ENCODE peak calls at places on chromosomes 7 and 10, in six cellular contexts. B is naive thymus-derived CD4-positive, alpha-beta T cell; G is neuronal stem cell; U is heart left ventricle; N is GM12878; T is mesenchymal stem cell. H is an unnamed sample.

GRCh38 chr7:31251441-31251840 is 89.1 kb downstream of the NEUROD6 start:
- DNase-seq in N (no peak), U (no peak), G (no peak), T (no peak), B (no peak), H (no peak)

GRCh38 chr7:22296916-22297315 is 60.0 kb downstream of the RAPGEF5 start:
- DNase-seq in G (no peak), B (no peak), T (no peak), U (no peak), N (no peak), H (peak; percentile 7)

GRCh38 chr7:25861704-25862253 is 290.2 kb upstream of the NFE2L3 start:
- DNase-seq in B (no peak), G (no peak), N (no peak), U (no peak), T (peak; percentile 29), H (peak; percentile 16)

GRCh38 chr10:52115823-52116222 is 198.3 kb upstream of the DKK1 start:
- DNase-seq in U (no peak), G (no peak), T (no peak), N (no peak), B (no peak), H (no peak)

GRCh38 chr7:66187894-66188293 is 17.2 kb upstream of the TPST1 start:
- DNase-seq in U (no peak), T (peak; percentile 80), N (no peak), B (no peak), G (no peak), H (peak; percentile 91)

GRCh38 chr7:139896831-139897230 is 67.8 kb downstream of the TBXAS1 start:
- DNase-seq in G (no peak), N (no peak), B (no peak), U (no peak), T (no peak), H (no peak)

GRCh38 chr7:136308230-136308629 is 331.1 kb upstream of the MTPN start:
- DNase-seq in T (no peak), G (no peak), U (no peak), B (no peak), N (no peak), H (no peak)

GRCh38 chr7:46450871-46451270 is 529.8 kb upstream of the IGFBP3 start:
- DNase-seq in U (no peak), B (no peak), T (no peak), N (no peak), G (no peak), H (no peak)

GRCh38 chr10:30583778-30584415 is 45.7 kb downstream of the LYZL2 start:
- DNase-seq in N (peak; percentile 61), U (no peak), T (peak; percentile 64), G (no peak), B (no peak), H (peak; percentile 85)

GRCh38 chr10:124648738-124649137 is 95.4 kb downstream of the FAM53B start:
- DNase-seq in U (peak; percentile 90), G (no peak), T (peak; percentile 94), N (peak; percentile 33), B (peak; percentile 49), H (peak; percentile 64)

GRCh38 chr7:112400141-112400540 is 50.1 kb upstream of the IFRD1 start:
- DNase-seq in T (peak; percentile 61), B (no peak), U (no peak), G (no peak), N (no peak), H (no peak)

GRCh38 chr7:131424219-131424822 is 96.6 kb downstream of the MKLN1 start:
- DNase-seq in N (peak; percentile 4), T (peak; percentile 59), B (no peak), G (no peak), U (no peak), H (peak; percentile 80)

GRCh38 chr7:107614425-107614824 is 34.4 kb downstream of the BCAP29 start:
- DNase-seq in B (no peak), N (no peak), U (no peak), T (peak; percentile 20), G (no peak), H (peak; percentile 73)

GRCh38 chr10:32958085-32958991 is at the start of gene ITGB1:
- DNase-seq in B (peak; percentile 91), U (peak; percentile 99), G (peak; percentile 95), T (peak; percentile 97), N (no peak), H (peak; percentile 99)

GRCh38 chr7:6419310-6419773 is 28.4 kb downstream of the DAGLB start:
- DNase-seq in U (no peak), G (no peak), T (no peak), N (no peak), B (no peak), H (no peak)

GRCh38 chr10:69820817-69821216 is 19.1 kb downstream of the COL13A1 start:
- DNase-seq in T (no peak), U (no peak), N (no peak), B (no peak), G (no peak), H (no peak)

GRCh38 chr7:1393421-1393820 is 65.8 kb downstream of the MICALL2 start:
- DNase-seq in B (no peak), N (no peak), U (no peak), T (no peak), G (no peak), H (no peak)

GRCh38 chr10:123995461-123996131 is 97.8 kb downstream of the CHST15 start:
- DNase-seq in G (peak; percentile 35), T (peak; percentile 90), N (no peak), U (peak; percentile 76), B (peak; percentile 23), H (peak; percentile 90)

GRCh38 chr10:132301371-132302330 is 6.1 kb downstream of the STK32C start:
- DNase-seq in U (no peak), T (no peak), B (no peak), N (no peak), G (no peak), H (no peak)

GRCh38 chr10:52400564-52400963 is 86.5 kb downstream of the DKK1 start:
- DNase-seq in U (no peak), G (no peak), T (peak; percentile 9), N (no peak), B (no peak), H (peak; percentile 39)

GRCh38 chr7:95545007-95545615 is 51.2 kb downstream of the PDK4 start:
- DNase-seq in U (no peak), B (no peak), N (no peak), T (peak; percentile 77), G (no peak), H (peak; percentile 85)

GRCh38 chr7:53609185-53609584 is 573.8 kb downstream of the POM121L12 start:
- DNase-seq in G (peak; percentile 14), B (no peak), N (no peak), T (no peak), U (no peak), H (no peak)

GRCh38 chr10:120732067-120732466 is 119.1 kb upstream of the WDR11 start:
- DNase-seq in U (no peak), T (no peak), B (no peak), G (no peak), N (no peak), H (no peak)

GRCh38 chr7:133275441-133276105 is 22.7 kb downstream of the EXOC4 start:
- DNase-seq in N (no peak), U (no peak), B (no peak), G (no peak), T (no peak), H (no peak)

DNA sequence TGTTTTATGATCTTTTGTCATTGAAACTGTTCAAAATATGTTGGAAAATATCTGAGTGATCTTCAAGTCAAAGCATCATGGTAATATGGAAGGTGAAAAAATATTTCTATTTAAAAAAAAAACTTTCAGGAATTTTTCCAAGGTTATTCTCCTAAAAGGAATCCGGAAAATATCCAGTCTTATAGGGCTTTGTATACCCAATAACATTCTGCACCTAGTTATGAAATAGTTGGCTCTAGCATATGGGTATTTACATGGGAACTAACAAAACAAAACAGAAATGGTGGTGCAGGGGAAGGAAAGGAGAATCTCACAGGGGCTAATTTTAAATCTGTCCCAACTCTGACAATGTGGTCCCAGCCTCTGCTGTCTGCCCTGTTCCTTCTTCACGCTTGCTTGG is 167.1 kb upstream of the RHEB start:
- DNase-seq in N (no peak), G (no peak), T (no peak), U (no peak), B (no peak), H (peak; percentile 25)
- H3K4me1 ChIP-seq in N (no peaks in the 10 kb centered on the region), G (peaks cover 14% of the 10 kb centered on the region), T (peaks cover 37% of the 10 kb centered on the region), U (peaks cover 55% of the 10 kb centered on the region), B (no peaks in the 10 kb centered on the region), H (peaks cover 48% of the 10 kb centered on the region)

GRCh38 chr7:138383166-138383565 is 76.9 kb upstream of the TRIM24 start:
- DNase-seq in T (no peak), U (no peak), G (no peak), B (no peak), N (no peak), H (no peak)

GRCh38 chr7:138388673-138389491 is 71.2 kb upstream of the TRIM24 start:
- DNase-seq in N (no peak), G (no peak), U (no peak), B (no peak), T (no peak), H (no peak)

GRCh38 chr7:138386821-138387220 is 73.2 kb upstream of the TRIM24 start:
- DNase-seq in U (no peak), G (no peak), T (no peak), N (no peak), B (no peak), H (no peak)

GRCh38 chr7:138387755-138388475 is 72.1 kb upstream of the TRIM24 start:
- DNase-seq in B (no peak), G (no peak), U (no peak), T (no peak), N (no peak), H (no peak)
- H3K4me1 ChIP-seq in B (no peaks in the 10 kb centered on the region), G (no peaks in the 10 kb centered on the region), U (no peaks in the 10 kb centered on the region), T (no peaks in the 10 kb centered on the region), N (no peaks in the 10 kb centered on the region), H (no peaks in the 10 kb centered on the region)

DNA sequence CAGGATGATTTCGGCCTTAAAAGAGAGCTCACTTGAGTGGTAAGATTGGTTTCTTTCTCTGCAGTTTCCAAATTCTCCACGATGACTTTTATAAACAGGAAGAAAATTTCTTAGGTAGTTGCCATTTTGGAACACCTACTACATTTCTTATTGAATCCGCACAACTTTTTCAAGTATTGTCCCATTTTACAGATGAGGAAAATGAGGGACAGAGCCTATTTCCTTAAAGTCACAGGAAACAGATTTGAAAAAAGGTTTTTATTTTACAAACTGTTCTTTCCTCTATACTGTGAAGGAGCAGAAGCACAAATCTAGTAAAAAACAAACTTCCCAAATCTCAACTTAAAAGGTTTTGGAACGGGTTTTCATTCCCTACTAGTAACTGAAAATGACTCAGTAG is 2.7 kb downstream of the YWHAG start:
- DNase-seq in B (no peak), T (no peak), G (no peak), U (no peak), N (no peak), H (no peak)
- H3K4me1 ChIP-seq in B (peaks cover 4% of the 10 kb centered on the region), T (peaks cover 13% of the 10 kb centered on the region), G (peaks cover 6% of the 10 kb centered on the region), U (peaks cover 69% of the 10 kb centered on the region), N (peaks cover 9% of the 10 kb centered on the region), H (peaks cover 52% of the 10 kb centered on the region)

DNA sequence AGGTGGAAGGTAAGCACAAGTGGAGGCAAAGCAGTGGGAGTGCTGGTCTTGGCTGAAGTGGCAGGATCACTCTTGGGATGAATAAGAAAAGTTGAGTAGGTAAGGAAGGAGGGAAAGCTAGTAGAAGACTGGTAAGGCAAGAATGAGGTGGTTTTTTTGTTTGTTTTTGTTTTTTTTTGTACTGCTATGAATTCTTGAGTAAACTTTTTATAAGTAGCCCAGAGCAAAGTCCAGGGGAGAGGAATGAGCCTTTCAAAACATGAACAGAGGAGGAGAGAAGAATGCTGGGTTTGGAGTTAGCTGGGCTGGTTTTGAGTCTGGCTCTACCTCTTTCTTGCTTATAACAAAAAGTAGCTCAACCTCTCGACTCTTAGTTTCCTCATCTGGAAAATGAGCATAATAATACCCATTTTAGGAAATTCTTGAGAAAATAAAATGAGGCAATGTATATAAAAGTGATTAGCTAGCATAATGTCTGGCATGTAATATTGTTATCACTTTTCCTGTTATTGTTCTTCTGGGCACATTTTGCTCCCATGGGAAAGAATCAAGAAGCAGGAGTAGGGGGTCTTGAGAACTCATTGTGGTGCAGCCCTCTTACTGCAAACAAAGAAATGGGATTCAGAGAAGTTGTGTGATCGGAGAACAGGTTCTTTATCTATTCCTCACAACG is 24.1 kb upstream of the LRRC17 start:
- DNase-seq in U (no peak), T (no peak), B (no peak), N (no peak), G (no peak), H (peak; percentile 47)
- H3K4me1 ChIP-seq in U (peaks cover 35% of the 10 kb centered on the region), T (peaks cover 2% of the 10 kb centered on the region), B (no peaks in the 10 kb centered on the region), N (no peaks in the 10 kb centered on the region), G (no peaks in the 10 kb centered on the region), H (peaks cover 27% of the 10 kb centered on the region)

H was measured in adipocyte.